ENCODE peak calls at places on chromosomes 4 and X, in seven cellular contexts. S is CD4-positive, CD25-positive, alpha-beta regulatory T cell; C is uterus; J is upper lobe of right lung; E is fibroblast of lung; I is heart left ventricle; B is spleen. U is an unnamed sample. For H3K36me3 and H3K27me3, the result is how much of the 10 kb centered on the place peaks cover.

GRCh38 chr4:45072981-45073380 is 346.6 kb upstream of the GNPDA2 start:
- DNase-seq in J (no peak), C (no peak), I (no peak), E (no peak), B (no peak), S (no peak), U (no peak)

GRCh38 chr4:6453688-6453990 is 18.8 kb downstream of the PPP2R2C start:
- DNase-seq in S (no peak), B (peak), I (no peak), E (no peak), J (no peak), C (no peak), U (no peak)

GRCh38 chrX:97089116-97089515 is 205.4 kb downstream of the RPA4 start:
- DNase-seq in B (no peak), C (no peak), J (no peak), E (no peak), I (no peak), S (no peak), U (no peak)

GRCh38 chr4:100429616-100430015 is 88.2 kb downstream of the EMCN start:
- DNase-seq in I (no peak), C (no peak), J (no peak), S (no peak), E (no peak), B (no peak), U (no peak)

GRCh38 chrX:20067709-20068315 is 48.9 kb downstream of the MAP7D2 start:
- DNase-seq in S (no peak), J (peak), B (no peak), C (peak), E (peak), I (peak), U (peak)

GRCh38 chr4:53189011-53189410 is 176.8 kb downstream of the SCFD2 start:
- DNase-seq in J (no peak), E (peak), I (no peak), S (no peak), C (no peak), B (no peak), U (peak)

GRCh38 chr4:89957527-89957926 is 62.9 kb downstream of the MMRN1 start:
- DNase-seq in I (no peak), B (no peak), E (no peak), J (no peak), S (no peak), C (no peak), U (no peak)

GRCh38 chrX:36803151-36803550 is 205.0 kb upstream of the FAM47C start:
- DNase-seq in S (no peak), C (no peak), B (no peak), E (no peak), I (no peak), J (no peak), U (no peak)

GRCh38 chr4:1748465-1748995 is 27.2 kb downstream of the TACC3 start:
- DNase-seq in J (peak), I (peak), C (peak), E (peak), S (peak), B (peak), U (peak)

GRCh38 chr4:39021631-39022030 is 10.6 kb downstream of the TMEM156 start:
- DNase-seq in B (no peak), J (no peak), I (no peak), E (no peak), C (no peak), S (no peak), U (no peak)

GRCh38 chr4:3523628-3524221 is 8.5 kb downstream of the LRPAP1 start:
- DNase-seq in B (peak), I (peak), S (no peak), E (no peak), C (no peak), J (peak), U (no peak)
- H3K36me3 ChIP-seq in B (half or more), I (under half), S (half or more), E (under half), C (under half), J (half or more), U (under half)

GRCh38 chrX:14027511-14028019 is 2.1 kb downstream of the GEMIN8 start:
- DNase-seq in E (peak), I (no peak), C (no peak), J (no peak), B (no peak), S (no peak), U (no peak)
- H3K4me3 ChIP-seq in E (no peak), I (no peak), C (no peak), J (no peak), B (no peak), S (peak), U (no peak)

DNA sequence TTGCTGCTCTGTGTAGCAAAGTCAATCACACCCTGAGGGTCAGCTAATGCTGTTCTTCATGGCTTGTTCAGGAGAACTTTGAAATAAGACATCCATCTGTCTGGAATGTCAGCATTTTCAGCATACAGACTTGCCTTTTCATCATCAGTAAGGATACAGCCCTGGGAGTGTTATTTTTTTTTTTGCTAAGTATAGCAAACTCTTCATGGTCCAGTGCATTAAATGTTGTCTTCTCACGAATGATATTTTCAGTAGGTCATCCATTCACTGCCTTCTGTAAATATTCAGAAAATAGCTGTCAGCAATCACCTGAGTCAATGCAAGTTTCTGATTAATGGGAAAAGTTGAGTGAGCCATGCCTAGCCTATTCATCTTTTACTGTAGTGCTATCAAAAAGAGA is 268.8 kb upstream of the SMIM31 start:
- DNase-seq in B (no peak), E (no peak), C (no peak), S (no peak), J (no peak), I (no peak), U (no peak)
- H3K27me3 ChIP-seq in B (under half), E (under half), C (under half), S (under half), J (under half), I (under half), U (under half)

GRCh38 chr4:84790769-84791565 is 175.5 kb downstream of the WDFY3 start:
- DNase-seq in S (no peak), J (no peak), B (no peak), C (no peak), I (no peak), E (no peak), U (no peak)
- H3K36me3 ChIP-seq in S (under half), J (half or more), B (under half), C (under half), I (under half), E (under half), U (under half)

DNA sequence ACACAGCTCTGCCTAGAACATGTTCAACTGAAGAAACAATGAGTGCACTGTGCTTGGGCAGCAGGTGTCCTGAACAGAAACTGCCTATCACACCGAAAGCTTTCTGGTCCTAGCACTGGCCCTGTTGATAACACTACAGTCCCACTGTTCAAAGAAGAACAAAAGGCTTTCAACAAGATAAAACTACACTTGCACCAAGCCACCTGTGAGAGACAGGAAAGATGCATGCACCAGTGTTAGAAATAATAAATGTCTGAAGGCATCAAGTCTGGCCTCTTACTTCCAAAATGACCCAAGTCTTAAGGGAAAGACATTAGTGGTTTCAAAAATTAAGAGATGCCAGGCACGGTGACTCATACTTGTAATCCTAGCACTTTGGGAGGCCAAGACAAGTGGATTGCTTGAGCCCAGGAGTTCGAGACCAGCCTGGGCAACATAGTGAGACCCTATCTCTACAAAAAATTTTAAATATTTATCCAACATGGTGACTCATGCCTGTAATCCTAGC is 68.7 kb downstream of the APBB2 start:
- DNase-seq in J (no peak), B (no peak), E (peak), I (no peak), C (no peak), S (no peak), U (peak)
- H3K4me3 ChIP-seq in J (no peak), B (no peak), E (no peak), I (no peak), C (no peak), S (no peak), U (no peak)

GRCh38 chr4:48483006-48483776 is at the start of gene SLC10A4:
- DNase-seq in C (no peak), B (peak), S (no peak), I (no peak), E (no peak), J (peak), U (peak)
- H3K27me3 ChIP-seq in C (under half), B (under half), S (half or more), I (under half), E (under half), J (half or more), U (under half)